ENCODE peak calls at places on chromosomes 5 and 9, in seven cellular contexts. Y is heart right ventricle; E is psoas muscle; A is CD8-positive, alpha-beta T cell; R is K562; S is MM.1S; W is adrenal gland. U is an unnamed sample.

GRCh38 chr5:88230546-88231066 is 38.0 kb downstream of the TMEM161B start:
- DNase-seq in Y (no peak), E (no peak), A (no peak), R (no peak), S (no peak), W (no peak), U (no peak)

GRCh38 chr5:89546658-89547057 is 663.7 kb upstream of the MEF2C start:
- DNase-seq in Y (no peak), E (no peak), A (no peak), R (no peak), S (no peak), W (no peak), U (no peak)

GRCh38 chr9:21357479-21358290 is 7.0 kb upstream of the IFNA6 start:
- DNase-seq in Y (no peak), E (no peak), A (no peak), R (no peak), S (peak), W (no peak), U (no peak)

GRCh38 chr5:90932052-90932699 is 373.6 kb downstream of the ADGRV1 start:
- DNase-seq in Y (no peak), E (no peak), A (no peak), R (peak), S (peak), W (peak), U (no peak)

GRCh38 chr9:122334916-122335315 is 35.9 kb upstream of the PTGS1 start:
- DNase-seq in Y (no peak), E (no peak), A (no peak), R (no peak), S (no peak), W (no peak), U (no peak)

GRCh38 chr5:116265506-116265905 is 180.7 kb downstream of the COMMD10 start:
- DNase-seq in Y (no peak), E (no peak), A (no peak), R (no peak), S (no peak), W (no peak), U (no peak)

GRCh38 chr5:133201310-133201709 is 149.5 kb downstream of the HSPA4 start:
- DNase-seq in Y (no peak), E (no peak), A (no peak), R (no peak), S (no peak), W (no peak), U (no peak)

GRCh38 chr9:14535161-14535930 is 157.9 kb downstream of the ZDHHC21 start:
- DNase-seq in Y (peak), E (no peak), A (no peak), R (no peak), S (no peak), W (no peak), U (no peak)

GRCh38 chr5:169013846-169014245 is 287.1 kb downstream of the SLIT3 start:
- DNase-seq in Y (no peak), E (no peak), A (no peak), R (no peak), S (peak), W (no peak), U (no peak)

GRCh38 chr9:13033959-13034695 is 245.4 kb downstream of the MPDZ start:
- DNase-seq in Y (peak), E (peak), A (no peak), R (peak), S (peak), W (peak), U (no peak)

GRCh38 chr5:135244620-135245021 is 154.4 kb downstream of the MACROH2A1 start:
- DNase-seq in Y (no peak), E (no peak), A (no peak), R (no peak), S (no peak), W (peak), U (no peak)

GRCh38 chr5:73199671-73200070 is 26.7 kb downstream of the TMEM174 start:
- DNase-seq in Y (no peak), E (no peak), A (no peak), R (no peak), S (no peak), W (no peak), U (no peak)

GRCh38 chr5:136020383-136021015 is 8.3 kb upstream of the TGFBI start:
- DNase-seq in Y (no peak), E (no peak), A (no peak), R (peak), S (no peak), W (peak), U (no peak)

DNA sequence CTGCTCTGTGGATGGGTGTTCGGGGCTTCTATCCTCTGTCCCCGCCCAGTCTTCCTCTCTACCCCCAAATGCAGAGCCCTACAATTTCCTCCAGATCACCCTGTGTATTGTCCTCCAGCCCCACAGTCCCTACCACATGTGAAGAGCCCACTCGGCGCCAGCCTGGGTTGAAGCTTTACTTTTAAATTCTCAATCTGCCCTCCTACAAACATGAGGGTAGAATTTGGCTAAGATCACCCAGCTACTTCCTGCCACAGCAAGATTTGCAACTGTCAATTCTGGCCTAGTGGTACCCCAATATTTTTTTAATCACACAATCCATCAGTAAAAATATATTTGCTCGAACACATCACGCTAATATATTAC is 3.9 kb downstream of the AKNA start:
- DNase-seq in Y (no peak), E (no peak), A (peak), R (no peak), S (no peak), W (no peak), U (no peak)
- H3K4me3 ChIP-seq in Y (no peak), E (no peak), A (peak), R (no peak), S (no peak), W (no peak), U (peak)

DNA sequence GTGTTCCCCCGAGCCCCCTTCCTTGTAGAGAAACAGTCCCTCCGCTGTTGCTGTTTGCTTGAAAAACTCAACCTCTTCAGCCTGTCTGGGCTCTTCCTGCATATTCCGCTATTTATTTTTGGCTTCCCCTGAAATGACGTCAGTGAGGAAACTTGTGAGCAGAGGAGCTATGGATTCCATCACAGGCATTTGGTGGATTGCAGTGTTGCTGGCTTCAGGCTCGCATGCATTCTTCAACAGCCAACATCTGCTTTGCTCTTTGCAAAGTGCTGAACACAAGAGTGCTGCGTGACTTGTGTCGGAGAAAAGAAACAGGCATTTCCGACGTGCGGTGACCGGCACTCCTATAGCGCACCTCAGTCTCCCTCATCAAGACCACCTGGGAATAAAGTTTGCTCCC is 232.7 kb downstream of the RFK start:
- DNase-seq in Y (no peak), E (peak), A (no peak), R (no peak), S (no peak), W (no peak), U (no peak)
- H3K27ac ChIP-seq in Y (no peak), E (no peak), A (no peak), R (no peak), S (no peak), W (no peak), U (no peak)

DNA sequence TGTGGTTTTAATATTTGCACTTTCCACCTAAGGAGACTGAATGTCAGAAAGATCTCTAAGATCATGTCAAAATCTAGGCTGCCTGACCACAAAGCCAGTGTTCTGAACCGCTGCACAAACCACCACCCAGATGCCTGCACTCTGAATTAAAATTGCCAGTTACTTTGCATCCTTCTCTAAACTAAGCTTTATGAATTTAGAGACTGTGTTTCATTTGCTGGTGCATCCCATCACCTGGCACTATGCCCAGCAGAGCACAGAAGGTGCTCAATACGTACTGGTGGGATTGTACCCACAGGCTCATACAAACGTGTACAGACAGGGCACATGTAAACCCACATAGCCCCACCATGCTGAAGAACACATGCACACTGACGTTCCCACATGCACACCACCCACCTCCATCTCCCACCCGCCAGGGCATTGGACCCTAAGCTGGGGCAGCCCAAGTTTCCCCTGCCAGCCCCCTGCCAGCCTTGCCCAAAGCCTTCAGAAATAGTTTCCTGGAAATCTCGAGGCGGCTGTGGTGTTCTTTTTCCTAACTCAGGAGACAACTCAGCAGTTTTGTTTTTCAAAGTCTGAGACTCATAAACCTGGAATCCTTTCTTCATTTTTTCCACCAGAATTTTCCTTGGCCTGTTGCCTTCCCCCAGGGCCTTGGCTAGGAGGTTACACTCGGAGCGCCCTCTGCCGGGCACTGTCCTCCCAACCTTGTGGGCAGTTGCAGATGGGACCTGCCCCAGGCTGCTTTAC is 9.6 kb upstream of the TRAF1 start:
- DNase-seq in Y (peak), E (peak), A (peak), R (peak), S (peak), W (peak), U (peak)
- H3K4me3 ChIP-seq in Y (peak), E (no peak), A (no peak), R (no peak), S (no peak), W (no peak), U (peak)

GRCh38 chr9:96688745-96689464 is 33.8 kb upstream of the PRXL2C start:
- DNase-seq in Y (no peak), E (no peak), A (no peak), R (no peak), S (no peak), W (no peak), U (no peak)

GRCh38 chr9:96691326-96691725 is 36.2 kb upstream of the PRXL2C start:
- DNase-seq in Y (no peak), E (no peak), A (no peak), R (no peak), S (no peak), W (no peak), U (no peak)

GRCh38 chr9:96686638-96687335 is 31.7 kb upstream of the PRXL2C start:
- DNase-seq in Y (peak), E (peak), A (peak), R (no peak), S (no peak), W (peak), U (peak)

GRCh38 chr9:96688215-96688614 is 33.1 kb upstream of the PRXL2C start:
- DNase-seq in Y (no peak), E (no peak), A (no peak), R (no peak), S (no peak), W (no peak), U (no peak)
- H3K27ac ChIP-seq in Y (no peak), E (peak), A (no peak), R (no peak), S (no peak), W (no peak), U (no peak)

GRCh38 chr5:60686164-60686563 is 13.8 kb downstream of the DEPDC1B start:
- DNase-seq in Y (no peak), E (no peak), A (no peak), R (no peak), S (no peak), W (no peak), U (no peak)

GRCh38 chr5:60688980-60689379 is 11.0 kb downstream of the DEPDC1B start:
- DNase-seq in Y (no peak), E (no peak), A (no peak), R (no peak), S (no peak), W (no peak), U (no peak)

GRCh38 chr5:60685700-60686099 is 14.3 kb downstream of the DEPDC1B start:
- DNase-seq in Y (no peak), E (no peak), A (no peak), R (no peak), S (no peak), W (no peak), U (no peak)

GRCh38 chr5:60685028-60685427 is 14.9 kb downstream of the DEPDC1B start:
- DNase-seq in Y (no peak), E (no peak), A (no peak), R (no peak), S (no peak), W (no peak), U (no peak)

DNA sequence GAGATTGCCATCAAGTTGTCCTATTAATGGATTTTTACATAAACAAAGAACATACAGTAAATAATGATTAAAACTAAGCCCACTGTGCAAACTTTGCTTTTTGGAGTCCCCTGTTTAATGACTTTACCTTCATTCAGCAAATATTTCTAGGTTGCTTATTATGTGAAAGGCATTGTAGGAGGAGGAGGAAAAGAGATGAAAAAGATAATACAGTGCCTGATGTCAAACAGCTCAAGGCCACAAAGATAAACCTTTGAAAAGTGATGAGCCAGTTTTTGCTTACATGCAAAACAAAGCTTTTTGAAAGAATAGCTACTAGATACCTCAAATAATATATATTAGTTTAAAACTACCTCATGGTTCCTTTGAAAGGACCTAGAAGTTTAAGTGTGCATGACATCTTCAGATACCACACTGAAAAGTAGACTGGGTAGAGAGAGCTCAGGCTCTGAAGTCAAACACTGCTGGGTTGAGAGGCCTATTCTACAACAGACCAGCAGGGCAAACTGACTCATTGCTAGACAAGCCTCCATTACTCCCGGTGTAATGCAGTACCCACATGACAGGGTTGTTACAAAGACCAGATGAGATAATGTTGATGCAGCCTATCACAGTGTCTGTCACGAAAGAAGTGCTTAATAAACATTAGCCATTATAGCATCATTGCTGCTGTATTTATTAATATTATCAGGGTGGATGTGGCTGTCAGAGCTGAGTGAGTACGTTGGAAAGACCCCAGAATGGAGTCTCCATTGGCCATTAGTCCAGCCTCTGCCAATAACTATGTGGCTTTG is 11.8 kb downstream of the DEPDC1B start:
- DNase-seq in Y (no peak), E (no peak), A (no peak), R (peak), S (no peak), W (no peak), U (no peak)
- H3K4me3 ChIP-seq in Y (no peak), E (no peak), A (no peak), R (no peak), S (no peak), W (no peak), U (no peak)

GRCh38 chr9:86580688-86581087 is 226.5 kb upstream of the TUT7 start:
- DNase-seq in Y (no peak), E (no peak), A (no peak), R (no peak), S (no peak), W (no peak), U (no peak)

GRCh38 chr9:86591472-86591871 is 237.3 kb upstream of the TUT7 start:
- DNase-seq in Y (no peak), E (no peak), A (no peak), R (no peak), S (no peak), W (no peak), U (no peak)

GRCh38 chr9:86589273-86589672 is 235.1 kb upstream of the TUT7 start:
- DNase-seq in Y (no peak), E (no peak), A (no peak), R (peak), S (no peak), W (no peak), U (no peak)

GRCh38 chr9:86585422-86586143 is 231.4 kb upstream of the TUT7 start:
- DNase-seq in Y (no peak), E (no peak), A (no peak), R (no peak), S (no peak), W (no peak), U (no peak)

GRCh38 chr9:86586144-86586494 is 231.9 kb upstream of the TUT7 start:
- DNase-seq in Y (no peak), E (no peak), A (no peak), R (no peak), S (no peak), W (no peak), U (no peak)
- H3K27ac ChIP-seq in Y (peak), E (no peak), A (no peak), R (no peak), S (no peak), W (no peak), U (no peak)

GRCh38 chr9:95090871-95091573 is 226.5 kb downstream of the FANCC start:
- DNase-seq in Y (no peak), E (no peak), A (no peak), R (no peak), S (no peak), W (no peak), U (no peak)

GRCh38 chr9:95092321-95093072 is 225.0 kb downstream of the FANCC start:
- DNase-seq in Y (no peak), E (no peak), A (no peak), R (no peak), S (no peak), W (no peak), U (no peak)

GRCh38 chr9:95091971-95092320 is 225.6 kb downstream of the FANCC start:
- DNase-seq in Y (no peak), E (no peak), A (no peak), R (no peak), S (no peak), W (no peak), U (no peak)

GRCh38 chr9:95089916-95090791 is 227.4 kb downstream of the FANCC start:
- DNase-seq in Y (peak), E (peak), A (no peak), R (no peak), S (no peak), W (no peak), U (no peak)

GRCh38 chr9:95091574-95091970 is 225.9 kb downstream of the FANCC start:
- DNase-seq in Y (no peak), E (no peak), A (no peak), R (no peak), S (no peak), W (no peak), U (no peak)
- H3K4me3 ChIP-seq in Y (no peak), E (no peak), A (no peak), R (no peak), S (no peak), W (no peak), U (no peak)